ENCODE peak calls at places on chromosomes 3 and 15, in nine cellular contexts. N is spleen, L is MCF 10A, R is nephron progenitor cell, P is mucosa of descending colon, J is HFFc6, T is B cell, F is BE2C, A is kidney. M is an unnamed sample.

GRCh38 chr3:189103208-189103607 is 68.6 kb upstream of the TPRG1 start:
- DNase-seq in T (no peak), A (no peak), L (peak), N (no peak), P (no peak), F (no peak), R (no peak), J (no peak), M (no peak)

GRCh38 chr3:45762647-45763330 is 33.5 kb downstream of the SLC6A20 start:
- DNase-seq in N (no peak), R (no peak), L (no peak), F (no peak), P (no peak), J (no peak), T (no peak), A (no peak), M (no peak)

GRCh38 chr15:30921781-30922371 is 18.2 kb downstream of the FAN1 start:
- DNase-seq in T (no peak), F (peak), P (no peak), J (no peak), L (no peak), A (no peak), N (no peak), R (peak), M (no peak)

GRCh38 chr3:171901615-171902312 is 58.6 kb downstream of the TMEM212 start:
- DNase-seq in F (no peak), R (no peak), T (no peak), N (no peak), A (no peak), P (no peak), J (no peak), L (peak), M (no peak)

GRCh38 chr3:49940667-49941249 is 808 bp downstream of the RBM6 start:
- DNase-seq in P (no peak), J (no peak), N (no peak), T (no peak), F (no peak), A (no peak), R (no peak), L (no peak), M (no peak)

GRCh38 chr15:65028921-65029735 is at the start of gene MTFMT:
- DNase-seq in L (peak), R (peak), T (peak), N (peak), F (peak), P (peak), A (peak), J (peak), M (peak)

GRCh38 chr3:10467904-10468610 is 37.3 kb downstream of the ATP2B2 start:
- DNase-seq in L (peak), T (no peak), R (no peak), A (peak), N (peak), J (no peak), P (no peak), F (peak), M (no peak)

GRCh38 chr3:38165722-38166387 is 518 bp downstream of the OXSR1 start:
- DNase-seq in F (no peak), J (peak), T (peak), A (no peak), P (peak), N (no peak), R (no peak), L (peak), M (no peak)

GRCh38 chr15:90232941-90233700 is 620 bp downstream of the CIB1 start:
- DNase-seq in N (peak), L (peak), T (no peak), J (peak), P (peak), A (peak), F (peak), R (peak), M (peak)

GRCh38 chr3:172152869-172153268 is 113.5 kb downstream of the FNDC3B start:
- DNase-seq in N (no peak), A (no peak), F (no peak), J (peak), R (no peak), L (peak), T (no peak), P (no peak), M (no peak)

GRCh38 chr3:13308406-13308805 is 111.7 kb downstream of the NUP210 start:
- DNase-seq in T (peak), L (peak), J (peak), N (peak), R (peak), P (peak), A (peak), F (peak), M (peak)

GRCh38 chr3:151871639-151872468 is 1.6 kb upstream of the SUCNR1 start:
- DNase-seq in R (no peak), J (no peak), L (no peak), N (no peak), P (peak), T (peak), A (no peak), F (no peak), M (no peak)

GRCh38 chr3:52851348-52851747 is 16.5 kb upstream of the MUSTN1 start:
- DNase-seq in P (peak), L (peak), F (peak), A (peak), T (peak), N (peak), J (peak), R (peak), M (peak)

GRCh38 chr3:10333359-10333670 is 12.4 kb upstream of the SEC13 start:
- DNase-seq in L (no peak), P (no peak), R (no peak), F (no peak), T (no peak), N (no peak), A (peak), J (no peak), M (no peak)

GRCh38 chr15:101063891-101064794 is 145.0 kb downstream of the LRRK1 start:
- DNase-seq in A (peak), L (no peak), T (no peak), J (no peak), F (peak), N (peak), R (no peak), P (no peak), M (no peak)

GRCh38 chr3:173653781-173654180 is 256.2 kb downstream of the NLGN1 start:
- DNase-seq in R (no peak), P (no peak), A (no peak), N (no peak), T (no peak), L (peak), J (peak), F (no peak), M (no peak)

GRCh38 chr15:81199031-81199779 is 2.5 kb downstream of the IL16 start:
- DNase-seq in T (no peak), N (no peak), P (no peak), R (no peak), L (no peak), J (no peak), A (no peak), F (no peak), M (no peak)

GRCh38 chr3:42819351-42819965 is 10.2 kb downstream of the ACKR2 start:
- DNase-seq in A (no peak), N (no peak), F (peak), J (no peak), R (no peak), T (no peak), P (peak), L (peak), M (no peak)

GRCh38 chr3:45746182-45746973 is 50.0 kb downstream of the SLC6A20 start:
- DNase-seq in F (no peak), J (no peak), R (no peak), A (peak), N (no peak), P (no peak), T (no peak), L (no peak), M (no peak)

GRCh38 chr3:127762787-127763105 is 59.6 kb downstream of the MGLL start:
- DNase-seq in F (no peak), J (no peak), R (no peak), L (no peak), T (no peak), N (peak), A (no peak), P (no peak), M (no peak)

GRCh38 chr3:133834621-133835417 is 29.2 kb downstream of the SRPRB start:
- DNase-seq in N (no peak), R (no peak), F (no peak), A (no peak), J (no peak), T (no peak), P (no peak), L (no peak), M (no peak)

GRCh38 chr15:71088683-71089082 is 26.6 kb upstream of the THSD4 start:
- DNase-seq in A (no peak), N (no peak), J (no peak), F (no peak), P (no peak), R (no peak), L (no peak), T (no peak), M (no peak)

GRCh38 chr15:96276438-96277210 is 53.9 kb upstream of the NR2F2 start:
- DNase-seq in P (no peak), T (no peak), L (peak), J (peak), R (no peak), N (no peak), A (no peak), F (no peak), M (no peak)

GRCh38 chr3:196631655-196632032 is 7.8 kb upstream of the NRROS start:
- DNase-seq in A (no peak), P (no peak), F (no peak), N (no peak), J (no peak), L (no peak), T (no peak), R (no peak), M (no peak)

GRCh38 chr3:154971771-154972326 is 108.3 kb upstream of the MME start:
- DNase-seq in T (no peak), R (no peak), N (no peak), P (no peak), A (no peak), F (no peak), J (peak), L (peak), M (no peak)

GRCh38 chr15:70096975-70097336 is 761 bp downstream of the TLE3 start:
- DNase-seq in L (peak), P (no peak), A (no peak), J (no peak), R (no peak), T (no peak), N (no peak), F (no peak), M (peak)

DNA sequence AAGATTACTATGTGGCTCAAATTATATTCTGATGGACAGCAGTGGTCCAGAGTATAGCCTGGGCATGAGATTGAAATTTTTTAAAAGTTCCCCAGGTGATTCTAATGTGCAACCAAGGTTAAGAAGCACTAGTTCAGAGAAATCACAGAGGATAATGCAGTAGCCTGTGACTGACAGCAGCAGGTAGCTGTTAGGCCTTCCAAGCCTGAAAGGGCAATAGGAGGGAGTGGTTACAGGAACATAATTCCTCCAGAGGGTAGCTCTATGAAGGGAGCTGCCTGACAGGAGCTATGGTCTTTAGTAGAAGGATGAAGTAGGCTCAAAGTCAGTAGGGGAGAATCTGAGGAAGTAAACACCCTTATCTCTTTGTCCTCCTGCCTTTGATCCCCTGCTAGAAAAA is 342.9 kb upstream of the PPP2R3A start:
- DNase-seq in T (no peak), A (no peak), N (no peak), J (no peak), F (no peak), P (no peak), R (no peak), L (no peak), M (no peak)
- TF ChIP-seq CTCF in T (no peak), A (no peak), N (no peak), J (no peak), F (no peak), P (no peak), R (no peak), L (no peak), M (no peak)

DNA sequence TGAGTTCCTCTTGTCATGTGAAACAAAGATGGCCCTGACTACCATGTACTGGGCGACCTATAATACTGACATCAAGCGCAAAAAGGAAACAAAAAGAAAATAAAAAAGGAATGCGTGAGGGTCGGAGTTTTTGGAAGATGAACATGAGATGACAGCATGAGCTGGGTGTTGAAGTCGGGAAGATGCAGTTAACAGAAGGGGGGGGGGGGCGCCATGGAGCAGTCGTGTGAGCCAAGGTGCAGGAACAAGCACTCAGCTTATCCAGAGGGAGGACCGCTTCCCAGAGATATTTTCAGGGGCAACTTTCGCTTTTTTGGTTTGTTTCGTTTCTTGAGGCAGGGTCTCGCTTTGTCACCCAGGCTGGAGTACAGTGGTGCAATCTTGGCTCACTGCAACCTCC is 110.2 kb downstream of the RORA start:
- DNase-seq in T (no peak), P (no peak), A (no peak), R (no peak), N (no peak), L (peak), F (no peak), J (no peak), M (no peak)
- TF ChIP-seq CTCF in T (no peak), P (no peak), A (no peak), R (no peak), N (no peak), L (no peak), F (peak), J (no peak), M (peak)

GRCh38 chr3:158909870-158910269 is 108.0 kb downstream of the MFSD1 start:
- DNase-seq in R (no peak), P (no peak), F (no peak), N (no peak), T (no peak), A (no peak), J (no peak), L (no peak), M (no peak)

GRCh38 chr3:158912621-158913020 is 110.8 kb downstream of the MFSD1 start:
- DNase-seq in T (no peak), J (no peak), A (no peak), N (no peak), L (no peak), P (no peak), R (no peak), F (no peak), M (no peak)

GRCh38 chr3:158911586-158911985 is 109.7 kb downstream of the MFSD1 start:
- DNase-seq in P (no peak), T (no peak), F (no peak), L (peak), R (no peak), J (no peak), A (no peak), N (no peak), M (no peak)

GRCh38 chr3:158908187-158908762 is 106.4 kb downstream of the MFSD1 start:
- DNase-seq in A (no peak), L (no peak), P (no peak), N (no peak), F (no peak), R (no peak), J (no peak), T (no peak), M (no peak)

DNA sequence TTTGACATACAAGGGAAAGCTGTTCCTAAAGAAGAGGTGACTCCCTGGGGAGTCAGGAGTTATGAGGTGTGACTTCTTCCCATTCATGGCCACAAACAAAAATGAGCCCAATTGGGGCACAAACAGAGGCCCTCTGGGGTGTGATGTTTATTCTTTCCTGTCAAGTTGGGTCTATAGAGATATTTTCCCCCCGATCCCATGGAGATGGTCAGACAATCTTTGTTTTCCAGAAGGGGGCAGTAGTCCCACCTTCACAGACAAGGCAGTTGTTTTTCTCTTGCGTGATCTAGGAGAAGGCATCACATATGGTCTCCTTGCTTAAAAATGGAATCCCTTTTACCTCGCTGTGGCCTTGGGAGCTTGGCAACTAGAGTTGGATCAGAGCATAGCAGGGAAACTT is 110.3 kb downstream of the MFSD1 start:
- DNase-seq in F (no peak), A (no peak), T (no peak), R (no peak), N (no peak), L (no peak), P (no peak), J (no peak), M (no peak)
- TF ChIP-seq CTCF in F (peak), A (no peak), T (no peak), R (no peak), N (no peak), L (no peak), P (no peak), J (peak), M (peak)

GRCh38 chr3:6147883-6148282 is 713.0 kb upstream of the GRM7 start:
- DNase-seq in R (no peak), F (no peak), A (no peak), J (no peak), T (no peak), L (no peak), P (no peak), N (no peak), M (no peak)
- TF ChIP-seq CTCF in R (no peak), F (no peak), A (no peak), J (no peak), T (no peak), L (no peak), P (no peak), N (no peak), M (no peak)

GRCh38 chr15:23855947-23856346 is 168.8 kb upstream of the NDN start:
- DNase-seq in T (no peak), L (no peak), P (no peak), R (no peak), F (no peak), N (no peak), J (no peak), A (no peak), M (no peak)
- TF ChIP-seq CTCF in T (no peak), L (no peak), P (no peak), R (no peak), F (no peak), N (no peak), J (no peak), A (no peak), M (no peak)

GRCh38 chr15:72272997-72273352 is 621 bp upstream of the PARP6 start:
- DNase-seq in N (no peak), R (no peak), F (no peak), A (no peak), T (no peak), L (no peak), J (no peak), P (no peak), M (no peak)
- TF ChIP-seq CTCF in N (no peak), R (no peak), F (no peak), A (no peak), T (no peak), L (no peak), J (no peak), P (no peak), M (peak)

GRCh38 chr3:101200461-101200860 is 119.9 kb downstream of the IMPG2 start:
- DNase-seq in P (no peak), J (no peak), F (no peak), A (no peak), T (no peak), L (no peak), R (no peak), N (no peak), M (no peak)

GRCh38 chr3:101193957-101194356 is 126.4 kb downstream of the IMPG2 start:
- DNase-seq in P (no peak), A (no peak), R (no peak), F (no peak), N (no peak), L (peak), J (peak), T (no peak), M (no peak)

GRCh38 chr3:101195951-101196713 is 124.2 kb downstream of the IMPG2 start:
- DNase-seq in A (no peak), P (peak), L (peak), F (peak), R (no peak), T (no peak), J (peak), N (no peak), M (no peak)
- TF ChIP-seq CTCF in A (peak), P (no peak), L (peak), F (peak), R (peak), T (no peak), J (peak), N (no peak), M (peak)

DNA sequence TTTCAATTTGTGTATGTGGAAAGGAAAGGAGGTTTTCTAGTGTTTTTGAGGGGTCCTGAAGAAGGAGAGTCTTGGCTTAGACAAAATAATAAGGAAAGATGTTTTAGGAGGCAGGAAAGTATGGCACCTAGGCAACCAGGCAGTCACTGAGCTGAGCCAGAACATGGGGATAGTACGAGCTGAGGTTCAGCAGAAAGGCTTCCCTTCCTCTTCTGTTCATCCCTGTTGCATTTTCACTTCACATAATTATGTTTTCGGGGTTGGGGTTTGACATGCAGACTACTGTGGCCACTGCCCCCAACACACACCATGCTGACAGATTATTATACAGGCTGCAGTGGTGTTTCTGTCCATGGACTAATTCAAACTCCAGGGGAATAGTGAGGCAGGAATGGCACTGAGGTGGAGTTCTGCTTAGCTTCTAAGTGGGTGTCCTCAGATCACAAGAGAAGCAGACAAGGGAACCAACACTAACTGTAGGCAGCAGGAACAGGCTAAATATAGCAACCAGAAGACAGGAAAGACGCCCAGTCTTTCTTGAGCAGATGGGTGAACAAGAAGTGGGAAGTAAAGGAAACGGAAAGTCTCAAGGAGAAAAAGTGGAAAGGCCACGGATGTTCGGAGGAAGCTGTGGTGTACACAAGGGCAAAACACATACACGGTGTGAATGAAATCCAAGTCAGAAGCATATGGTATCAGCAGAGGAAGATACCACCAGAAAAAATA is 305.8 kb downstream of the PLCL2 start:
- DNase-seq in J (no peak), F (no peak), R (no peak), A (no peak), T (no peak), N (no peak), L (no peak), P (no peak), M (no peak)
- TF ChIP-seq CTCF in J (no peak), F (no peak), R (no peak), A (no peak), T (no peak), N (no peak), L (no peak), P (no peak), M (no peak)

DNA sequence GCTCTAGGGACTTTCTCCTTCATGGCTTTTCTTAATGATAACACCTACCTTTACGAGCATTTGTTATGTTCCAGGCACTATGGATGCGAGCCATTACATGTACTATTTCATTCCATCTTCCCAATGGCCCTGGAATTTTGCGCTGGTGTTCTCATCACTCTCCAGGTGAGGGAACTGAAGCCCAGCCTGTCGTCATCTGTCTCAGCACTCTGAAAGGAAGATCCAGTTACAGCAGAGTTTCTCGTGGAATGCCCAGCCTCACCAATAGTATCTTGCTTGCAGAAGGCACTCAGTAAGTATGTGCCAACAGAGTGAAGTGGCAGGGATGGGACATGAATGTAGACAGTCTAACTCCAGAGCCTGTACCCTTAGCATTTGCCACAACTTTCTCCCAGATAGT is 56.8 kb downstream of the NOX5 start:
- DNase-seq in J (no peak), P (no peak), F (no peak), N (no peak), A (no peak), T (no peak), R (no peak), L (no peak), M (no peak)
- TF ChIP-seq CTCF in J (no peak), P (no peak), F (no peak), N (no peak), A (no peak), T (no peak), R (no peak), L (no peak), M (no peak)